ENCODE peak calls at places on chromosomes 3 and 15, in four cellular contexts. F is K562, Y is HEK293T, O is GM12878. H is an unnamed sample.

GRCh38 chr3:167743799-167744198 is 8.3 kb downstream of the SERPINI1 start:
- DNase-seq in F (no peak), Y (no peak), O (no peak), H (no peak)

GRCh38 chr15:92958105-92958504 is 58.0 kb downstream of the CHD2 start:
- DNase-seq in F (no peak), Y (no peak), O (no peak), H (no peak)

GRCh38 chr3:134189848-134190247 is 60.8 kb downstream of the RYK start:
- DNase-seq in F (no peak), Y (no peak), O (no peak), H (no peak)

GRCh38 chr3:117285721-117286120 is 576.1 kb downstream of the TUSC7 start:
- DNase-seq in F (no peak), Y (no peak), O (no peak), H (no peak)

GRCh38 chr3:71266875-71267274 is 316.7 kb downstream of the FOXP1 start:
- DNase-seq in F (no peak), Y (no peak), O (no peak), H (no peak)

GRCh38 chr15:87981969-87982368 is 274.6 kb downstream of the NTRK3 start:
- DNase-seq in F (no peak), Y (no peak), O (no peak), H (no peak)

GRCh38 chr3:101903426-101903825 is 54.1 kb downstream of the NFKBIZ start:
- DNase-seq in F (no peak), Y (no peak), O (no peak), H (no peak)

GRCh38 chr15:69823223-69823907 is 274.4 kb downstream of the TLE3 start:
- DNase-seq in F (peak), Y (peak), O (no peak), H (no peak)

GRCh38 chr3:3177861-3178497 is 1.5 kb downstream of the CRBN start:
- DNase-seq in F (peak), Y (no peak), O (no peak), H (peak)

GRCh38 chr15:26628879-26629529 is 143.9 kb downstream of the GABRB3 start:
- DNase-seq in F (peak), Y (peak), O (no peak), H (no peak)

GRCh38 chr15:60526127-60526616 is 47.2 kb upstream of the ICE2 start:
- DNase-seq in F (no peak), Y (no peak), O (no peak), H (no peak)

GRCh38 chr3:13009132-13009945 is 63.9 kb downstream of the IQSEC1 start:
- DNase-seq in F (no peak), Y (no peak), O (no peak), H (no peak)

GRCh38 chr3:101216710-101217457 is 103.5 kb downstream of the IMPG2 start:
- DNase-seq in F (no peak), Y (no peak), O (no peak), H (no peak)

GRCh38 chr3:63251499-63251898 is 26.6 kb upstream of the SYNPR start:
- DNase-seq in F (no peak), Y (no peak), O (no peak), H (no peak)

GRCh38 chr15:75693501-75694240 is 19.0 kb downstream of the CSPG4 start:
- DNase-seq in F (peak), Y (no peak), O (no peak), H (no peak)

GRCh38 chr3:101383156-101383575 is 62.8 kb upstream of the IMPG2 start:
- DNase-seq in F (no peak), Y (no peak), O (no peak), H (no peak)

GRCh38 chr15:96264801-96265515 is 65.5 kb upstream of the NR2F2 start:
- DNase-seq in F (peak), Y (peak), O (no peak), H (peak)

GRCh38 chr15:58070801-58071418 is 5.4 kb upstream of the ALDH1A2 start:
- DNase-seq in F (peak), Y (peak), O (no peak), H (peak)

GRCh38 chr3:156151824-156152428 is 31.5 kb downstream of the KCNAB1 start:
- DNase-seq in F (peak), Y (peak), O (no peak), H (peak)

GRCh38 chr3:13879102-13879945 is 547 bp downstream of the WNT7A start:
- DNase-seq in F (no peak), Y (peak), O (no peak), H (no peak)

GRCh38 chr3:48038971-48039481 is 22.8 kb upstream of the MAP4 start:
- DNase-seq in F (no peak), Y (no peak), O (no peak), H (peak)

GRCh38 chr3:128435058-128435457 is 31.6 kb downstream of the DNAJB8 start:
- DNase-seq in F (no peak), Y (no peak), O (no peak), H (no peak)

GRCh38 chr3:112815981-112816380 is 30.7 kb downstream of the CD200R1L start:
- DNase-seq in F (no peak), Y (no peak), O (no peak), H (no peak)

GRCh38 chr3:146130881-146131371 is 30.1 kb downstream of the PLOD2 start:
- DNase-seq in F (no peak), Y (no peak), O (no peak), H (no peak)

GRCh38 chr3:87082806-87083440 is 92.0 kb upstream of the VGLL3 start:
- DNase-seq in F (no peak), Y (peak), O (no peak), H (peak)

DNA sequence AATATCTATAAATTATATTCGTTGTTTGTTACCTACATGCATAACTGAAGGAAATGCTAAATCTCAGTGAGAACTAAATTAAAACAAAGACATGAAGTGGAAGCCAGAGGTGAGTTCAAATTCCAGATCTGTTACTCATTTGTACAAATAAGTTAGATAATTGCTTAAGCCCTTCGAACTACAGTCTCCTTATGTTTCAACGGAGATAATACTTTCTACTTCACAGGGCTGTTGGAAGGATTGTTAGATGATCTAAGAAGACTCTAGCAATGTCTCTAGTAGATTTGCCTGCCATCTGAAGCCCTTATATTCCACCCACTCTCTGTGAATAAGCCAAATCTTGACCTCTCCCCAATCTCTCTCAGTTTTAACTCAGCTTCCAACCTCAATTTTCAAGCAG is 125.8 kb downstream of the P2RY1 start:
- DNase-seq in F (no peak), Y (no peak), O (no peak), H (peak)
- TF ChIP-seq FOXK2 in F (no peak), Y (no peak), O (no peak), H (no peak)

DNA sequence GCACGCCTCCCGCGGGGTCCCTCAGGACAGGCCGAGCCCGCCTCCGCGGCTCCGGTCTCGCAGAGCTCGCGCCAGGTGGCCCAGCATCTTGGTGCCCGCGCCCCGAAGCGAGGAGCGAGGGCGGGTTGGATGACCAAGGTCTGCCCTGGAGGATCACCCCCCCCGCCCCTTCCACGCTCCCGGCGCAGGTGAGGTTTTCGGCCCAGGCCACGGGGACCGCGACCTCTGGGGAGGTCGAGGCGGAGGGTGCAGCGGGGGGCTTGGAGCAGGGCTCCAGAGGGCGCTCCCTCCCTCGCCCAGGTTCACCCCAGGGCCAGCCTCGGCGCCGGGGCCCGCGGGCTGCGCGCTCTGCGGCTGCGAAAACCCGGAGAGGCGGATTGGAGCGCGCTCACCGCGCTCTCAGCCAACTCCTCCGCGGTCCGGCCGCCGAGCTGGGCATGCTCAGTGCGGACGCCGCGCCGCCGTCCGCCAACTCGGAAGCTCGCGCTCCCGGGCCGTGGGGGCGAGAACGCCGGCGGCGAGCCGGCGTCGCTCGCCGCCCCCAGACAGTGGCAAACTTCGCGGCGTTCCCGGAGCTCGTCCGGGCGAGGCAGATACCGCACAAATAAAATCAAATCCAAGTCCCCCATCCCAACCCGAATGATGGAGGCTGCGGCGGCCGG is at the start of gene MED12L:
- DNase-seq in F (peak), Y (peak), O (no peak), H (peak)
- TF ChIP-seq FOXK2 in F (no peak), Y (no peak), O (no peak), H (no peak)

GRCh38 chr3:115100806-115101205 is 46.3 kb downstream of the ZBTB20 start:
- DNase-seq in F (no peak), Y (no peak), O (no peak), H (no peak)
- TF ChIP-seq FOXK2 in F (no peak), Y (no peak), O (no peak), H (no peak)

GRCh38 chr15:64519897-64520296 is 59.5 kb downstream of the ZNF609 start:
- DNase-seq in F (no peak), Y (no peak), O (no peak), H (no peak)

GRCh38 chr15:64523240-64523639 is 62.9 kb downstream of the ZNF609 start:
- DNase-seq in F (no peak), Y (no peak), O (no peak), H (no peak)

GRCh38 chr15:64521726-64522164 is 61.4 kb downstream of the ZNF609 start:
- DNase-seq in F (no peak), Y (no peak), O (no peak), H (peak)

GRCh38 chr15:64522226-64522823 is 61.9 kb downstream of the ZNF609 start:
- DNase-seq in F (no peak), Y (no peak), O (no peak), H (no peak)

DNA sequence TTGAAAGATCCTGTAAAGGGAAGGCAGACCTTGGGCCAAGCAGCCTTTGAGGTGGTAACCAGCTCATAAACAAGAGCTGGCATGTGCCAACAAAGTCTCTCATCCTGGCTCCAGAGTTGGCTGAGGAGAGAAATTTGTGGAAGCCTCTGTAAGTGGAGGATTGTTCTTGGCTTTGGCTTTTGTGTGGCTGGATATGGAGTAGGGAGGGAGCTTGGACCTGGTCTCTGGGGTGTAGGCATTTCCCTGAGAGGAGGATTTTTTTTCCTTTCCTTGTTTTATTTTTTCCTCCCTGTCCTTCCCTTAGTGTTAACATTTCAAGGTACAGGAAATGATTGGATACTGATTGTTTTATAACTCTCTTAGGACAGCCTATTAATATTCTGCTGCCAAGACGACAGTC is 60.8 kb downstream of the ZNF609 start:
- DNase-seq in F (no peak), Y (no peak), O (no peak), H (no peak)
- TF ChIP-seq FOXK2 in F (no peak), Y (no peak), O (no peak), H (no peak)

DNA sequence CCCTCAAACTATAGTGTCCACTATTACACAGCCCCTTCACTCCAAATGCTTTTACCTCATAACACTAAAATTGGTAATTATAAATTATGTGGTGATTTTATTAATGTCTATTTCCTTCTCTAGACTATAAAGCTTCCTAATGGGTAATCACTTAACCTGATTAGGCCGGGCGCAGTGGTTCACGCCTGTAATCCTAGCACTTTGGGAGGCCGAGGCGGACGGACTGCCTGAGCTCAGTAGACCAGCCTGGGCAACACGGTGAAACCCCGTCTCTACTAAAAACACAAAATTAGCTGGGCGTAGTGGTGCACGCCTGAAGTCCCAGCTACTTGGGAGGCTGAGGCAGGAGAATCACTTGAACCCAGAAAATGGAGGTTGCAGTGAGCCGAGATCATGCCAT is 71.3 kb upstream of the PYGO1 start:
- DNase-seq in F (no peak), Y (no peak), O (no peak), H (no peak)
- TF ChIP-seq FOXK2 in F (no peak), Y (no peak), O (no peak), H (no peak)

GRCh38 chr3:158308533-158308932 is 198.6 kb downstream of the RSRC1 start:
- DNase-seq in F (no peak), Y (no peak), O (no peak), H (no peak)
- TF ChIP-seq FOXK2 in F (no peak), Y (no peak), O (no peak), H (no peak)

DNA sequence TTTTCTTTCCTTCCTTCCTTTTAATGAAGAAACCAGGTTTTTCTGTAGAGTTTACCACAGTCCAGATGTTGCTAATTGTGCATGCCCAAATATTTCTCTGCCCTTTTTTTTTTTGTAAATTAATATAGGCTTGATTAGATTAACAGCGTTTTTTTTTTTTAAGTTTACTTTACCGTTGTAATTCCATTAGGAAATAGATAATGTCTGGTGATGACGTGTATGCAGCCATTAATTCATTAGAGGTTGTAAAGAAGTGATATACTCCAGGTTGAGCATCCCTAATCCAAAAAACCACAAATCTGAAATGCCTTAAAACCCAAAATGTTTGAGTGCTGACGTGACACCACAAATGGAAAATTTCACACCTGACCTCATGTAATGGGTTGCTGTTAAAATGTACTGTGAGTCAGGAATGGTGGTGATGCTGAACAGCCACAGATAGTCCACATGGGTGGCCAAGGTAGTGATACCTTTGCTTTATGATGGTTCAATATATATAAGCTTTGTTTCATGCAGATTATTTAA is 43.2 kb downstream of the KNL1 start:
- DNase-seq in F (no peak), Y (no peak), O (no peak), H (no peak)
- TF ChIP-seq FOXK2 in F (no peak), Y (no peak), O (no peak), H (no peak)

H was measured in HepG2.